ENCODE peak calls at places on chromosomes 1 and 21, in seven cellular contexts. W, V, D, F, L, C and S are unnamed samples.

GRCh38 chr1:231603598-231604275 is 22.9 kb upstream of the DISC1 start:
- DNase-seq in W (no peak), V (peak), D (no peak), F (peak), L (peak), C (peak), S (no peak)

GRCh38 chr1:9605946-9606455 is 17.3 kb downstream of the TMEM201 start:
- DNase-seq in W (no peak), V (no peak), D (no peak), F (no peak), L (no peak), C (no peak), S (no peak)

GRCh38 chr1:218553197-218553596 is 208.1 kb downstream of the TGFB2 start:
- DNase-seq in W (no peak), V (no peak), D (no peak), F (no peak), L (no peak), C (peak), S (no peak)

GRCh38 chr21:37710555-37711293 is 205.5 kb downstream of the KCNJ6 start:
- DNase-seq in W (no peak), V (no peak), D (no peak), F (no peak), L (no peak), C (peak), S (no peak)

GRCh38 chr1:18354657-18355056 is 126.1 kb upstream of the KLHDC7A start:
- DNase-seq in W (no peak), V (no peak), D (no peak), F (no peak), L (no peak), C (no peak), S (no peak)

GRCh38 chr1:113662097-113662496 is 97.2 kb downstream of the PHTF1 start:
- DNase-seq in W (no peak), V (no peak), D (no peak), F (no peak), L (no peak), C (no peak), S (no peak)

GRCh38 chr21:33360281-33360680 is 35.5 kb downstream of the IFNAR1 start:
- DNase-seq in W (no peak), V (no peak), D (no peak), F (no peak), L (no peak), C (no peak), S (no peak)

GRCh38 chr1:48022306-48022705 is 25.1 kb upstream of the TRABD2B start:
- DNase-seq in W (no peak), V (no peak), D (no peak), F (no peak), L (no peak), C (no peak), S (no peak)

GRCh38 chr1:226405411-226405988 is 2.4 kb downstream of the PARP1 start:
- DNase-seq in W (no peak), V (no peak), D (no peak), F (no peak), L (no peak), C (no peak), S (no peak)

GRCh38 chr1:11730429-11730861 is 5.5 kb upstream of the AGTRAP start:
- DNase-seq in W (no peak), V (no peak), D (no peak), F (no peak), L (peak), C (no peak), S (no peak)

GRCh38 chr1:74399249-74399648 is 113.2 kb downstream of the LRRC53 start:
- DNase-seq in W (no peak), V (no peak), D (no peak), F (no peak), L (no peak), C (no peak), S (no peak)

GRCh38 chr21:40272037-40272436 is 404.8 kb downstream of the PCP4 start:
- DNase-seq in W (no peak), V (no peak), D (no peak), F (no peak), L (no peak), C (no peak), S (no peak)

GRCh38 chr1:41475859-41476567 is 8.5 kb downstream of the EDN2 start:
- DNase-seq in W (no peak), V (no peak), D (no peak), F (peak), L (no peak), C (no peak), S (no peak)

GRCh38 chr1:91755176-91755575 is 130.8 kb downstream of the TGFBR3 start:
- DNase-seq in W (no peak), V (no peak), D (peak), F (no peak), L (no peak), C (no peak), S (no peak)

GRCh38 chr1:207868252-207868768 is 42.6 kb downstream of the CD34 start:
- DNase-seq in W (no peak), V (no peak), D (no peak), F (peak), L (no peak), C (peak), S (no peak)

GRCh38 chr1:229310833-229311232 is 32.0 kb downstream of the CCSAP start:
- DNase-seq in W (no peak), V (no peak), D (no peak), F (no peak), L (no peak), C (no peak), S (no peak)

GRCh38 chr1:245156736-245157505 is 2.1 kb downstream of the KIF26B start:
- DNase-seq in W (no peak), V (no peak), D (no peak), F (peak), L (peak), C (peak), S (no peak)

GRCh38 chr1:6245869-6246496 is 2.0 kb downstream of the HES3 start:
- DNase-seq in W (no peak), V (no peak), D (no peak), F (peak), L (no peak), C (peak), S (no peak)

GRCh38 chr1:221878134-221878533 is 136.2 kb upstream of the DUSP10 start:
- DNase-seq in W (no peak), V (no peak), D (no peak), F (peak), L (no peak), C (no peak), S (no peak)

GRCh38 chr1:32112800-32113375 is 5.0 kb downstream of the KPNA6 start:
- DNase-seq in W (no peak), V (no peak), D (no peak), F (no peak), L (no peak), C (no peak), S (no peak)

GRCh38 chr1:175522880-175523279 is 220.5 kb downstream of the TNR start:
- DNase-seq in W (no peak), V (no peak), D (no peak), F (no peak), L (no peak), C (no peak), S (no peak)

GRCh38 chr1:201724760-201725105 is 104.2 kb upstream of the IPO9 start:
- DNase-seq in W (no peak), V (no peak), D (no peak), F (no peak), L (no peak), C (no peak), S (no peak)

GRCh38 chr1:33005812-33006465 is 30.7 kb downstream of the AK2 start:
- DNase-seq in W (no peak), V (no peak), D (no peak), F (no peak), L (no peak), C (no peak), S (no peak)

GRCh38 chr1:150484861-150485260 is 2.4 kb upstream of the TARS2 start:
- DNase-seq in W (no peak), V (no peak), D (peak), F (peak), L (no peak), C (no peak), S (no peak)

GRCh38 chr1:234724517-234725176 is 114.7 kb upstream of the IRF2BP2 start:
- DNase-seq in W (no peak), V (no peak), D (no peak), F (no peak), L (peak), C (peak), S (no peak)

GRCh38 chr1:205545001-205545919 is 40.8 kb downstream of the CDK18 start:
- DNase-seq in W (peak), V (no peak), D (no peak), F (no peak), L (no peak), C (no peak), S (peak)

GRCh38 chr1:223716302-223716862 is 4.0 kb downstream of the CAPN2 start:
- DNase-seq in W (no peak), V (no peak), D (no peak), F (no peak), L (no peak), C (no peak), S (no peak)

GRCh38 chr1:43933386-43934278 is at the start of gene ARTN:
- DNase-seq in W (no peak), V (peak), D (no peak), F (peak), L (peak), C (no peak), S (no peak)

GRCh38 chr1:154349121-154349520 is 23.8 kb downstream of the ATP8B2 start:
- DNase-seq in W (no peak), V (no peak), D (no peak), F (no peak), L (no peak), C (no peak), S (no peak)

GRCh38 chr1:174976436-174977107 is 23.2 kb upstream of the CACYBP start:
- DNase-seq in W (no peak), V (no peak), D (no peak), F (peak), L (no peak), C (no peak), S (no peak)

GRCh38 chr21:45583831-45584509 is 41.7 kb upstream of the SLC19A1 start:
- DNase-seq in W (no peak), V (no peak), D (no peak), F (no peak), L (no peak), C (no peak), S (peak)

GRCh38 chr1:108016451-108016920 is 51.5 kb upstream of the VAV3 start:
- DNase-seq in W (no peak), V (no peak), D (peak), F (peak), L (no peak), C (peak), S (no peak)

GRCh38 chr1:29629814-29630516 is 393.6 kb downstream of the PTPRU start:
- DNase-seq in W (peak), V (peak), D (no peak), F (no peak), L (no peak), C (no peak), S (no peak)

GRCh38 chr1:22402336-22403053 is 49.2 kb upstream of the ZBTB40 start:
- DNase-seq in W (no peak), V (no peak), D (no peak), F (no peak), L (no peak), C (peak), S (no peak)

GRCh38 chr1:163655565-163655964 is 333.8 kb downstream of the NUF2 start:
- DNase-seq in W (no peak), V (no peak), D (no peak), F (no peak), L (no peak), C (no peak), S (no peak)

GRCh38 chr1:245837741-245838140 is 669.3 kb downstream of the SMYD3 start:
- DNase-seq in W (no peak), V (no peak), D (no peak), F (peak), L (no peak), C (no peak), S (no peak)

GRCh38 chr1:233707153-233707905 is 93.4 kb downstream of the KCNK1 start:
- DNase-seq in W (no peak), V (no peak), D (no peak), F (peak), L (no peak), C (no peak), S (no peak)

GRCh38 chr1:117842408-117843170 is 86.8 kb downstream of the GDAP2 start:
- DNase-seq in W (no peak), V (no peak), D (no peak), F (no peak), L (peak), C (peak), S (no peak)

DNA sequence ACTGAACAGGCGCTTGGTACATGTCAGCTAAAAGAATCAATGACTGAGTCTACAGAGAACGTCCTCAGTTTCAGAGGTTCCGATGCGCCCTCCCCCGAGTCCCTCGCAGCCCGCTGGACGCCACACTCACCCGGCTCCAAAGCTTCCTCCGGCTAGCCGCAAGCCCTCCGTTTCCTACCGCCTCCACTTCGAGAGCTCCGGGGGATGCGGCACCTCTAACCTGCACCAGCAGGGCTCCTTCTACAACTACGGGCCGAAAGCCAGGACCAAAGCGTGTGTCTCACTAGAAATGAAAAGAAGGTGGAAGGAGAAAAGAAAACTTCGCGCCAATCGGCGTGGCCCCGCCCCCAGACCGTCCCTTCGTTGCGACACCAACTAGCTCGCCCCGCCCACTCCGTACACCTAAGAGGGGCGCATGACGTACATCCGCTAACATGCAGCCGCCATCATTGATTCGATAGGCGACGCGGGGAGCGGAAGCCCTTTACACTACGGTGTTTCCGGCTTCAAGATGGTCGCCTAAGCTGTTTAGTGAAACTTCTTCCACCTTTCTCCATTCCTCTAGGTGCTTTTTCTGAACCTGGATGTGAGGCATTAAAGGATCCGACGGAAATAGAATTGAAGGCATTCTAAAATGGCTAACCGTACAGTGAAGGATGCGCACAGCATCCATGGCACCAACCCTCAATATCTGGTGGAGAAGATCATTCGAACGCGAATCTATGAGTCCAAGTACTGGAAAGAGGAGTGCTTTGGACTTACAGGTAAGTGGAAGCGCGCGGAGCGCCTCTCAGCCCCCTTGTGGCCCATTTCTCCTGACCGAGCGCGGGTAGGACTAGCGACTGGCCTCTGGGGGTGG is at the start of the genes ORC1 and PRPF38A:
- DNase-seq in W (peak), V (peak), D (peak), F (peak), L (peak), C (peak), S (peak)
- TF ChIP-seq CTCF in W (peak), V (peak), D (peak), F (peak), L (peak), C (peak), S (peak)

GRCh38 chr1:62530516-62531154 is 66.7 kb upstream of the ANGPTL3 start:
- DNase-seq in W (peak), V (peak), D (no peak), F (peak), L (peak), C (peak), S (no peak)
- TF ChIP-seq CTCF in W (peak), V (peak), D (peak), F (peak), L (peak), C (peak), S (peak)

GRCh38 chr1:184242507-184242943 is 144.3 kb upstream of the C1orf21 start:
- DNase-seq in W (no peak), V (no peak), D (peak), F (no peak), L (no peak), C (peak), S (no peak)
- TF ChIP-seq CTCF in W (no peak), V (no peak), D (no peak), F (peak), L (no peak), C (peak), S (no peak)

DNA sequence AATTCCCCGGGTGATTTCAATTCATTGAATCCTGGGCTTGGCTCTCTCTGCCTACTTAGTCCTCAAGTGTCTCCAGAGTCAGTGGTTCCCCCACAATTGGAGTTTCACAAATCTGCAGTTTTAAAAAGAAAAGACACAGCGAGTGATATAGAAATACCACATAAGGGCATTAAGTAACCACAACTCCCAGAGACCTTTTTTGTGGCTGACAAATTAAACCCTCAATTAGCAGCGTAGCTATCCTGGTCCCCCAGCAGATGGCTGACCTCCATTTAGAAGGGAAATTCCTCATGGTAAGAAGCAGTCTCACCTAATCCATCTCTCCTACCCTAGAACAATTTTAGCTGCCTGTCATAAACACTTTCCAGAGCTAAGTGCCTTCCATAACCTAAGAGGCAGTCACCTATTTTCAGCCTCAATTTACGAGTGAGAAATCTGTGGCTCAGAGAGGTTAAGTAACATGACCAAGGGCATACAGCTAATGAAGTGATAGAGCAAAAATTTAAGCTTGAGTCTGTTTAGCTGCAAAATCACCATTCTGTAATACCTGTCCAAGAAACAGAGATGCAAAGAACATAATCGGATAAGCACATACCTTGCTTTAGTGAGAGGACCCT is 56.0 kb upstream of the NBPF3 start:
- DNase-seq in W (no peak), V (no peak), D (no peak), F (no peak), L (no peak), C (no peak), S (no peak)
- TF ChIP-seq CTCF in W (no peak), V (no peak), D (no peak), F (no peak), L (no peak), C (no peak), S (no peak)

DNA sequence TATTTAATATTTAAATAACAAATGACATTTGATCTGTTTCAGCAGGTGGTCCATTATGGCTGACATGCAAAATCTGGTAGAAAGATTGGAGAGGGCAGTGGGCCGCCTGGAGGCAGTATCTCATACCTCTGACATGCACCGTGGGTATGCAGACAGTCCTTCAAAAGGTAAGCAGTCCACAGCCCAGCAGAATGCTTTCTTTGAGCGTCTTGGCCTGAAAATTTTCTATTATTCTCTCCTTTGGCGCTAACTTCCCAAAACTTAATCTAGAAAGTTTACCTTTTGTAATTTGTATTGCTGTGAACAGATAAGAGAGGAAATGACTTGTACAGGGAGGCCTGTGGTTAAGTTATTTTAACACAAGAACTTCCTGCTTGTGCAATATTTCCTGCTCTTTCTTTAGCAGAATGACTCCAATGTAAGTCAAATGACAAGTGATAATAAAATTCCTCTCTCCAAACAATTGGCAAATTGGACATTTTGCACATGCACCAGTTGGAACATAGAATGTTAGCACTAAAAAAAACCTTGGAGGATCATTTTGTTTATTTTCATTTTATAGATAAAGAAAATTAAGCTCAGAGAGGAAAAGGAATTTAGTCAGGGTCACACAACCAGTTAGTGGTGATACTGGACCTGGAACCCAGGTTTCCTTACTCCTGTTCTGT is 18.9 kb downstream of the CAP1 start:
- DNase-seq in W (no peak), V (no peak), D (no peak), F (peak), L (peak), C (no peak), S (no peak)
- TF ChIP-seq CTCF in W (no peak), V (no peak), D (no peak), F (no peak), L (no peak), C (no peak), S (no peak)